ENCODE peak calls at places on chromosome 16, in seven cellular contexts. One of them, this sample, is unnamed.

GRCh38 chr16:16833165-16833564 is 454.2 kb downstream of the NPIPA7 start:
- DNase-seq in prostate gland: no peak
- DNase-seq in stomach: no peak
- DNase-seq in sigmoid colon: no peak
- DNase-seq in breast epithelium: no peak
- DNase-seq in GM12878: no peak
- DNase-seq in esophagus muscularis mucosa: no peak
- DNase-seq in this sample: no peak

GRCh38 chr16:72848045-72848410 is 199.9 kb downstream of the ZFHX3 start:
- DNase-seq in GM12878: no peak
- DNase-seq in sigmoid colon: no peak
- DNase-seq in esophagus muscularis mucosa: no peak
- DNase-seq in prostate gland: no peak
- DNase-seq in breast epithelium: no peak
- DNase-seq in stomach: no peak
- DNase-seq in this sample: no peak

GRCh38 chr16:73176577-73177013 is 128.7 kb upstream of the ZFHX3 start:
- DNase-seq in GM12878: no peak
- DNase-seq in prostate gland: no peak
- DNase-seq in stomach: no peak
- DNase-seq in sigmoid colon: no peak
- DNase-seq in breast epithelium: no peak
- DNase-seq in esophagus muscularis mucosa: no peak
- DNase-seq in this sample: no peak

GRCh38 chr16:54374136-54374535 is 87.5 kb upstream of the IRX3 start:
- DNase-seq in GM12878: no peak
- DNase-seq in stomach: no peak
- DNase-seq in esophagus muscularis mucosa: no peak
- DNase-seq in breast epithelium: no peak
- DNase-seq in sigmoid colon: no peak
- DNase-seq in prostate gland: no peak
- DNase-seq in this sample: no peak

GRCh38 chr16:48236286-48236685 is 7.8 kb upstream of the LONP2 start:
- DNase-seq in GM12878: no peak
- DNase-seq in sigmoid colon: no peak
- DNase-seq in stomach: no peak
- DNase-seq in prostate gland: no peak
- DNase-seq in esophagus muscularis mucosa: no peak
- DNase-seq in breast epithelium: no peak
- DNase-seq in this sample: no peak

GRCh38 chr16:12410842-12411490 is 392.7 kb downstream of the CPPED1 start:
- DNase-seq in breast epithelium: no peak
- DNase-seq in GM12878: no peak
- DNase-seq in sigmoid colon: no peak
- DNase-seq in prostate gland: no peak
- DNase-seq in stomach: no peak
- DNase-seq in esophagus muscularis mucosa: no peak
- DNase-seq in this sample: no peak

GRCh38 chr16:31361201-31362110 is 6.5 kb downstream of the ITGAX start:
- DNase-seq in breast epithelium: peak; percentile 35
- DNase-seq in sigmoid colon: no peak
- DNase-seq in GM12878: no peak
- DNase-seq in stomach: no peak
- DNase-seq in prostate gland: no peak
- DNase-seq in esophagus muscularis mucosa: no peak
- DNase-seq in this sample: no peak

GRCh38 chr16:85046957-85047866 is 19.6 kb downstream of the KIAA0513 start:
- DNase-seq in prostate gland: peak; percentile 52
- DNase-seq in breast epithelium: no peak
- DNase-seq in stomach: peak; percentile 76
- DNase-seq in esophagus muscularis mucosa: no peak
- DNase-seq in GM12878: no peak
- DNase-seq in sigmoid colon: no peak
- DNase-seq in this sample: peak; percentile 72

GRCh38 chr16:71629617-71630016 is 3.6 kb downstream of the MARVELD3 start:
- DNase-seq in sigmoid colon: no peak
- DNase-seq in esophagus muscularis mucosa: no peak
- DNase-seq in prostate gland: peak; percentile 42
- DNase-seq in GM12878: no peak
- DNase-seq in breast epithelium: no peak
- DNase-seq in stomach: no peak
- DNase-seq in this sample: no peak

GRCh38 chr16:83269541-83269940 is 538.2 kb upstream of the HSBP1 start:
- DNase-seq in sigmoid colon: no peak
- DNase-seq in esophagus muscularis mucosa: no peak
- DNase-seq in stomach: no peak
- DNase-seq in breast epithelium: no peak
- DNase-seq in prostate gland: no peak
- DNase-seq in GM12878: no peak
- DNase-seq in this sample: no peak

GRCh38 chr16:68951991-68952877 is 108.9 kb downstream of the TANGO6 start:
- DNase-seq in sigmoid colon: no peak
- DNase-seq in prostate gland: no peak
- DNase-seq in breast epithelium: no peak
- DNase-seq in esophagus muscularis mucosa: no peak
- DNase-seq in stomach: no peak
- DNase-seq in GM12878: no peak
- DNase-seq in this sample: no peak

GRCh38 chr16:47043200-47043599 is 69.7 kb upstream of the DNAJA2 start:
- DNase-seq in breast epithelium: no peak
- DNase-seq in GM12878: no peak
- DNase-seq in prostate gland: no peak
- DNase-seq in esophagus muscularis mucosa: no peak
- DNase-seq in sigmoid colon: no peak
- DNase-seq in stomach: no peak
- DNase-seq in this sample: no peak

GRCh38 chr16:30929167-30929566 is 5.8 kb downstream of the FBXL19 start:
- DNase-seq in stomach: no peak
- DNase-seq in breast epithelium: no peak
- DNase-seq in GM12878: no peak
- DNase-seq in esophagus muscularis mucosa: no peak
- DNase-seq in prostate gland: no peak
- DNase-seq in sigmoid colon: no peak
- DNase-seq in this sample: no peak

GRCh38 chr16:22805326-22805725 is 8.6 kb upstream of the HS3ST2 start:
- DNase-seq in GM12878: no peak
- DNase-seq in esophagus muscularis mucosa: no peak
- DNase-seq in sigmoid colon: no peak
- DNase-seq in stomach: no peak
- DNase-seq in breast epithelium: no peak
- DNase-seq in prostate gland: no peak
- DNase-seq in this sample: no peak

GRCh38 chr16:68416057-68417046 is 32.0 kb downstream of the SMPD3 start:
- DNase-seq in prostate gland: peak; percentile 90
- DNase-seq in breast epithelium: peak; percentile 56
- DNase-seq in stomach: peak; percentile 66
- DNase-seq in GM12878: no peak
- DNase-seq in sigmoid colon: no peak
- DNase-seq in esophagus muscularis mucosa: no peak
- DNase-seq in this sample: peak; percentile 66

GRCh38 chr16:85915125-85915845 is 16.3 kb downstream of the IRF8 start:
- DNase-seq in sigmoid colon: no peak
- DNase-seq in stomach: no peak
- DNase-seq in prostate gland: no peak
- DNase-seq in breast epithelium: no peak
- DNase-seq in GM12878: no peak
- DNase-seq in esophagus muscularis mucosa: no peak
- DNase-seq in this sample: no peak

GRCh38 chr16:30186782-30187555 is 3.6 kb downstream of the CORO1A start:
- DNase-seq in breast epithelium: no peak
- DNase-seq in GM12878: peak; percentile 36
- DNase-seq in esophagus muscularis mucosa: no peak
- DNase-seq in sigmoid colon: peak; percentile 81
- DNase-seq in stomach: peak; percentile 87
- DNase-seq in prostate gland: peak; percentile 44
- DNase-seq in this sample: peak; percentile 88

GRCh38 chr16:25812215-25812614 is 120.5 kb downstream of the HS3ST4 start:
- DNase-seq in breast epithelium: no peak
- DNase-seq in esophagus muscularis mucosa: no peak
- DNase-seq in sigmoid colon: no peak
- DNase-seq in GM12878: no peak
- DNase-seq in prostate gland: no peak
- DNase-seq in stomach: no peak
- DNase-seq in this sample: no peak

GRCh38 chr16:64589836-64590235 is 532.0 kb downstream of the CDH11 start:
- DNase-seq in esophagus muscularis mucosa: no peak
- DNase-seq in sigmoid colon: no peak
- DNase-seq in breast epithelium: no peak
- DNase-seq in stomach: no peak
- DNase-seq in GM12878: no peak
- DNase-seq in prostate gland: no peak
- DNase-seq in this sample: no peak

GRCh38 chr16:66409156-66409555 is 17.9 kb upstream of the BEAN1 start:
- DNase-seq in breast epithelium: no peak
- DNase-seq in prostate gland: no peak
- DNase-seq in GM12878: no peak
- DNase-seq in stomach: no peak
- DNase-seq in esophagus muscularis mucosa: no peak
- DNase-seq in sigmoid colon: no peak
- DNase-seq in this sample: no peak

GRCh38 chr16:87754535-87754934 is 11.3 kb downstream of the KLHDC4 start:
- DNase-seq in GM12878: no peak
- DNase-seq in sigmoid colon: no peak
- DNase-seq in esophagus muscularis mucosa: no peak
- DNase-seq in stomach: no peak
- DNase-seq in prostate gland: no peak
- DNase-seq in breast epithelium: no peak
- DNase-seq in this sample: no peak
- TF ChIP-seq CTCF in GM12878: no peak
- TF ChIP-seq CTCF in sigmoid colon: no peak
- TF ChIP-seq CTCF in esophagus muscularis mucosa: no peak
- TF ChIP-seq CTCF in stomach: no peak
- TF ChIP-seq CTCF in prostate gland: no peak
- TF ChIP-seq CTCF in breast epithelium: no peak
- TF ChIP-seq CTCF in this sample: no peak

GRCh38 chr16:351804-352520 is 561 bp downstream of the AXIN1 start:
- DNase-seq in prostate gland: no peak
- DNase-seq in breast epithelium: no peak
- DNase-seq in GM12878: no peak
- DNase-seq in stomach: no peak
- DNase-seq in sigmoid colon: no peak
- DNase-seq in esophagus muscularis mucosa: no peak
- DNase-seq in this sample: peak; percentile 46
- H3K27ac ChIP-seq in prostate gland: peak overlapping the region; percentile 48
- H3K27ac ChIP-seq in breast epithelium: peak overlapping the region; percentile 42
- H3K27ac ChIP-seq in GM12878: peak overlapping the region; percentile 48
- H3K27ac ChIP-seq in stomach: peak overlapping the region; percentile 72
- H3K27ac ChIP-seq in sigmoid colon: peak overlapping the region; percentile 83
- H3K27ac ChIP-seq in esophagus muscularis mucosa: peak overlapping the region; percentile 71
- H3K27ac ChIP-seq in this sample: peak overlapping the region; percentile 82

GRCh38 chr16:3879258-3879886 is 1.1 kb downstream of the CREBBP start:
- DNase-seq in prostate gland: peak; percentile 14
- DNase-seq in breast epithelium: no peak
- DNase-seq in GM12878: no peak
- DNase-seq in esophagus muscularis mucosa: no peak
- DNase-seq in sigmoid colon: peak; percentile 69
- DNase-seq in stomach: peak; percentile 27
- DNase-seq in this sample: peak; percentile 25
- TF ChIP-seq POLR2AphosphoS5 in prostate gland: no peak
- TF ChIP-seq POLR2AphosphoS5 in breast epithelium: no peak
- TF ChIP-seq POLR2AphosphoS5 in GM12878: peak; percentile 28
- TF ChIP-seq POLR2AphosphoS5 in esophagus muscularis mucosa: no peak
- TF ChIP-seq POLR2AphosphoS5 in sigmoid colon: no peak
- TF ChIP-seq POLR2AphosphoS5 in stomach: no peak
- TF ChIP-seq POLR2AphosphoS5 in this sample: no peak

GRCh38 chr16:49739381-49739780 is 116.5 kb downstream of the ZNF423 start:
- DNase-seq in stomach: no peak
- DNase-seq in prostate gland: no peak
- DNase-seq in GM12878: no peak
- DNase-seq in esophagus muscularis mucosa: no peak
- DNase-seq in sigmoid colon: no peak
- DNase-seq in breast epithelium: no peak
- DNase-seq in this sample: no peak
- TF ChIP-seq CTCF in stomach: no peak
- TF ChIP-seq CTCF in prostate gland: no peak
- TF ChIP-seq CTCF in GM12878: no peak
- TF ChIP-seq CTCF in esophagus muscularis mucosa: no peak
- TF ChIP-seq CTCF in sigmoid colon: no peak
- TF ChIP-seq CTCF in breast epithelium: no peak
- TF ChIP-seq CTCF in this sample: no peak

GRCh38 chr16:81696136-81696958 is 82.7 kb upstream of the PLCG2 start:
- DNase-seq in sigmoid colon: no peak
- DNase-seq in prostate gland: no peak
- DNase-seq in stomach: no peak
- DNase-seq in esophagus muscularis mucosa: no peak
- DNase-seq in breast epithelium: no peak
- DNase-seq in GM12878: no peak
- DNase-seq in this sample: no peak

GRCh38 chr16:81699596-81699995 is 79.5 kb upstream of the PLCG2 start:
- DNase-seq in GM12878: no peak
- DNase-seq in sigmoid colon: no peak
- DNase-seq in esophagus muscularis mucosa: no peak
- DNase-seq in stomach: no peak
- DNase-seq in breast epithelium: no peak
- DNase-seq in prostate gland: no peak
- DNase-seq in this sample: no peak

GRCh38 chr16:81697321-81697885 is 81.7 kb upstream of the PLCG2 start:
- DNase-seq in stomach: peak; percentile 65
- DNase-seq in prostate gland: peak; percentile 62
- DNase-seq in sigmoid colon: no peak
- DNase-seq in esophagus muscularis mucosa: no peak
- DNase-seq in GM12878: no peak
- DNase-seq in breast epithelium: peak; percentile 79
- DNase-seq in this sample: peak; percentile 68

GRCh38 chr16:81696959-81697293 is 82.2 kb upstream of the PLCG2 start:
- DNase-seq in breast epithelium: no peak
- DNase-seq in GM12878: no peak
- DNase-seq in stomach: no peak
- DNase-seq in prostate gland: no peak
- DNase-seq in sigmoid colon: no peak
- DNase-seq in esophagus muscularis mucosa: no peak
- DNase-seq in this sample: no peak

GRCh38 chr16:81697886-81698635 is 81.0 kb upstream of the PLCG2 start:
- DNase-seq in esophagus muscularis mucosa: no peak
- DNase-seq in prostate gland: no peak
- DNase-seq in breast epithelium: no peak
- DNase-seq in GM12878: no peak
- DNase-seq in sigmoid colon: no peak
- DNase-seq in stomach: no peak
- DNase-seq in this sample: no peak
- H3K27ac ChIP-seq in esophagus muscularis mucosa: peak overlapping the region; percentile 37
- H3K27ac ChIP-seq in prostate gland: no peak overlapping the region
- H3K27ac ChIP-seq in breast epithelium: no peak overlapping the region
- H3K27ac ChIP-seq in GM12878: no peak overlapping the region
- H3K27ac ChIP-seq in sigmoid colon: peak overlapping the region; percentile 95
- H3K27ac ChIP-seq in stomach: peak overlapping the region; percentile 36
- H3K27ac ChIP-seq in this sample: peak overlapping the region; percentile 53